ENCODE peak calls at places on chromosomes 12 and 14, in six cellular contexts. I, O, X, N, U and Y are unnamed samples.

GRCh38 chr12:124774054-124774461 is 89.6 kb downstream of the SCARB1 start:
- DNase-seq in I (no peak), O (no peak), X (no peak), N (no peak), U (no peak), Y (peak)

GRCh38 chr12:90366286-90366685 is 588.7 kb downstream of the CCER1 start:
- DNase-seq in I (no peak), O (no peak), X (no peak), N (no peak), U (no peak), Y (no peak)

GRCh38 chr14:21860172-21860571 is 186.6 kb upstream of the OR4E1 start:
- DNase-seq in I (no peak), O (peak), X (no peak), N (peak), U (no peak), Y (peak)

GRCh38 chr12:16833376-16833775 is 227.4 kb upstream of the LMO3 start:
- DNase-seq in I (no peak), O (no peak), X (no peak), N (no peak), U (no peak), Y (no peak)

GRCh38 chr14:96682401-96682800 is 114.8 kb upstream of the VRK1 start:
- DNase-seq in I (no peak), O (no peak), X (no peak), N (no peak), U (no peak), Y (no peak)

GRCh38 chr12:113322353-113322752 is 12.6 kb downstream of the SLC8B1 start:
- DNase-seq in I (no peak), O (no peak), X (no peak), N (no peak), U (no peak), Y (no peak)

GRCh38 chr12:116066381-116067230 is 210.9 kb downstream of the MED13L start:
- DNase-seq in I (no peak), O (peak), X (peak), N (peak), U (peak), Y (peak)

GRCh38 chr14:78790262-78790661 is 620.1 kb downstream of the NRXN3 start:
- DNase-seq in I (no peak), O (no peak), X (no peak), N (no peak), U (no peak), Y (no peak)

GRCh38 chr12:61993734-61994345 is 266.4 kb upstream of the USP15 start:
- DNase-seq in I (no peak), O (peak), X (no peak), N (peak), U (no peak), Y (no peak)

GRCh38 chr14:36627981-36628380 is 33.7 kb upstream of the PAX9 start:
- DNase-seq in I (no peak), O (no peak), X (no peak), N (no peak), U (no peak), Y (no peak)

GRCh38 chr14:104843442-104844305 is 21.4 kb upstream of the CEP170B start:
- DNase-seq in I (no peak), O (no peak), X (peak), N (no peak), U (no peak), Y (no peak)

GRCh38 chr12:63294327-63294632 is 143.3 kb upstream of the AVPR1A start:
- DNase-seq in I (no peak), O (no peak), X (peak), N (peak), U (no peak), Y (no peak)

GRCh38 chr12:69105101-69105613 is 134.2 kb upstream of the CPSF6 start:
- DNase-seq in I (no peak), O (no peak), X (no peak), N (no peak), U (no peak), Y (no peak)

GRCh38 chr14:36094963-36095362 is 81.6 kb downstream of the PTCSC3 start:
- DNase-seq in I (no peak), O (no peak), X (no peak), N (no peak), U (no peak), Y (no peak)

GRCh38 chr12:124736115-124737039 is 127.3 kb downstream of the SCARB1 start:
- DNase-seq in I (no peak), O (no peak), X (no peak), N (no peak), U (no peak), Y (no peak)

GRCh38 chr12:96197503-96198272 is 3.5 kb downstream of the ELK3 start:
- DNase-seq in I (no peak), O (no peak), X (no peak), N (peak), U (no peak), Y (no peak)

GRCh38 chr14:104143521-104144452 is 5.4 kb downstream of the KIF26A start:
- DNase-seq in I (no peak), O (no peak), X (peak), N (no peak), U (no peak), Y (no peak)

GRCh38 chr14:87430810-87431209 is 562.2 kb downstream of the GALC start:
- DNase-seq in I (no peak), O (no peak), X (no peak), N (no peak), U (no peak), Y (no peak)

GRCh38 chr14:70289138-70289537 is 70.3 kb downstream of the COX16 start:
- DNase-seq in I (no peak), O (no peak), X (no peak), N (no peak), U (no peak), Y (no peak)

GRCh38 chr12:12126551-12126950 is 55.8 kb downstream of the BCL2L14 start:
- DNase-seq in I (no peak), O (no peak), X (no peak), N (no peak), U (no peak), Y (no peak)

GRCh38 chr12:54082402-54082892 is 28.8 kb downstream of the HOXC4 start:
- DNase-seq in I (no peak), O (peak), X (peak), N (no peak), U (peak), Y (peak)

GRCh38 chr12:32270818-32271710 is 128.3 kb upstream of the FGD4 start:
- DNase-seq in I (no peak), O (no peak), X (peak), N (no peak), U (no peak), Y (no peak)

GRCh38 chr12:53785161-53785560 is 33.4 kb upstream of the CISTR start:
- DNase-seq in I (no peak), O (no peak), X (no peak), N (no peak), U (no peak), Y (no peak)

GRCh38 chr14:72476657-72477499 is 417.0 kb downstream of the DPF3 start:
- DNase-seq in I (no peak), O (no peak), X (no peak), N (peak), U (no peak), Y (peak)

GRCh38 chr12:24821691-24822090 is 127.2 kb downstream of the BCAT1 start:
- DNase-seq in I (no peak), O (no peak), X (no peak), N (no peak), U (no peak), Y (no peak)

GRCh38 chr14:105168979-105169507 is 467 bp upstream of the JAG2 start:
- DNase-seq in I (no peak), O (peak), X (peak), N (no peak), U (no peak), Y (peak)

GRCh38 chr12:92034858-92035401 is 110.7 kb downstream of the BTG1 start:
- DNase-seq in I (peak), O (no peak), X (peak), N (peak), U (peak), Y (peak)

GRCh38 chr12:26606911-26607310 is 226.1 kb downstream of the ITPR2 start:
- DNase-seq in I (no peak), O (no peak), X (no peak), N (no peak), U (no peak), Y (no peak)

GRCh38 chr14:52949711-52950409 is 990 bp downstream of the FERMT2 start:
- DNase-seq in I (peak), O (no peak), X (peak), N (no peak), U (no peak), Y (no peak)

GRCh38 chr12:2877047-2877958 is at the start of the genes FOXM1 and RHNO1:
- DNase-seq in I (peak), O (peak), X (peak), N (peak), U (peak), Y (peak)

GRCh38 chr12:29429999-29430698 is 49.2 kb upstream of the ERGIC2 start:
- DNase-seq in I (no peak), O (no peak), X (peak), N (no peak), U (peak), Y (no peak)

GRCh38 chr14:31060253-31060875 is 34.2 kb upstream of the STRN3 start:
- DNase-seq in I (no peak), O (no peak), X (no peak), N (no peak), U (no peak), Y (no peak)

DNA sequence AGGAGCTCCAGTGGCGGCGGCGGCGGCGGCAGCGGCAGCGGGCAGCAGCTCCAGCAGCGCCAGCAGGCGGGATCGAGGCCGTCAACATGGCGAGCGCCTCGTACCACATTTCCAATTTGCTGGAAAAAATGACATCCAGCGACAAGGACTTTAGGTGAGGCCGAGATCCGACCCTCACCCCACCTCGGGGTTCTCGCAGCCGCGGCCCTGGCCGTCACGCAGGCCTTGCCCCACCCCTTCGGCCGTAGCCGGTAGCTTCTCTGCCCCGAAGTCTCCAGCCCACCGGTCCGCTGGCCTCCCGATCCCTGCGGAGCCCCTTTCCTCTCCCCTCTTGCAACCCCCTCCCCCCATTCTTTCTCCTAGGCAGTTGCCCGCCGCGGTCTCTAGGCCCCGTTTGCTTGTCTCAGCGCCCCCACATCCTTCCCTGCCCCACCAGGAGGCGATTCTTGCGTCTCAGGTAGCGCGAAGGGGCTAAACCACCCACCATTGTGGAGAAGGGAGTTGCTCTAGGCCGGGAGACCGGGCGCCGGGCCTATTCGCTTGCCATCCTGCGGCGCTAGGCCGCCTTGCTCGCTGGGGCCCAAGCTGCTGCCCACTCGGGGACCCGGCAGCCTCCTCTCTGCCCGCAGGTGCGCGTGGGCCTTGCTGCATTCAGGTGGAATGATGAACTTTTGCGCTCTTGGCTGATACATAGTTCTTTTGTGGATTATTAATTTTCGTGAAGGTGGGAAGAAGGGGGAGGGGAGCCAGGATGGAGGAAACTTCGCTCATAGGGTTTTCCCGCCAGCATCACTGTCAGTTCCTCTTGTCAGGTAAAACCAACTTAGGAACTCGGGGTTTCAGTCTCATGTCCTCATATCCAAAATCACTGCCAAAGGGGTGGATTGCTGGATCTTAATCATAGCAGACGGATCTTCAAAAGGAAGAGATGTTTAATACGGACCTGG is 747 bp downstream of the CAND1 start:
- DNase-seq in I (peak), O (peak), X (peak), N (no peak), U (peak), Y (peak)
- TF ChIP-seq CTCF in I (no peak), O (no peak), X (peak), N (no peak), U (no peak), Y (no peak)

GRCh38 chr12:56129210-56129691 is 1.2 kb downstream of the ESYT1 start:
- DNase-seq in I (no peak), O (peak), X (peak), N (no peak), U (peak), Y (peak)
- TF ChIP-seq POLR2A in I (peak), O (peak), X (no peak), N (no peak), U (peak), Y (peak)

GRCh38 chr14:101736585-101736984 is 24.9 kb upstream of the PPP2R5C start:
- DNase-seq in I (no peak), O (no peak), X (no peak), N (no peak), U (no peak), Y (no peak)

GRCh38 chr14:101738921-101739320 is 22.6 kb upstream of the PPP2R5C start:
- DNase-seq in I (no peak), O (no peak), X (no peak), N (no peak), U (no peak), Y (no peak)

GRCh38 chr14:101736071-101736470 is 25.4 kb upstream of the PPP2R5C start:
- DNase-seq in I (no peak), O (no peak), X (no peak), N (no peak), U (no peak), Y (no peak)

GRCh38 chr14:101739446-101740141 is 21.9 kb upstream of the PPP2R5C start:
- DNase-seq in I (no peak), O (no peak), X (no peak), N (no peak), U (no peak), Y (no peak)

GRCh38 chr14:101737414-101738367 is 23.8 kb upstream of the PPP2R5C start:
- DNase-seq in I (no peak), O (no peak), X (no peak), N (no peak), U (no peak), Y (no peak)
- TF ChIP-seq CTCF in I (no peak), O (peak), X (no peak), N (peak), U (no peak), Y (peak)

GRCh38 chr12:28242888-28243633 is 52.8 kb downstream of the CCDC91 start:
- DNase-seq in I (no peak), O (peak), X (no peak), N (no peak), U (no peak), Y (no peak)
- TF ChIP-seq POLR2A in I (no peak), O (no peak), X (no peak), N (no peak), U (no peak), Y (no peak)

DNA sequence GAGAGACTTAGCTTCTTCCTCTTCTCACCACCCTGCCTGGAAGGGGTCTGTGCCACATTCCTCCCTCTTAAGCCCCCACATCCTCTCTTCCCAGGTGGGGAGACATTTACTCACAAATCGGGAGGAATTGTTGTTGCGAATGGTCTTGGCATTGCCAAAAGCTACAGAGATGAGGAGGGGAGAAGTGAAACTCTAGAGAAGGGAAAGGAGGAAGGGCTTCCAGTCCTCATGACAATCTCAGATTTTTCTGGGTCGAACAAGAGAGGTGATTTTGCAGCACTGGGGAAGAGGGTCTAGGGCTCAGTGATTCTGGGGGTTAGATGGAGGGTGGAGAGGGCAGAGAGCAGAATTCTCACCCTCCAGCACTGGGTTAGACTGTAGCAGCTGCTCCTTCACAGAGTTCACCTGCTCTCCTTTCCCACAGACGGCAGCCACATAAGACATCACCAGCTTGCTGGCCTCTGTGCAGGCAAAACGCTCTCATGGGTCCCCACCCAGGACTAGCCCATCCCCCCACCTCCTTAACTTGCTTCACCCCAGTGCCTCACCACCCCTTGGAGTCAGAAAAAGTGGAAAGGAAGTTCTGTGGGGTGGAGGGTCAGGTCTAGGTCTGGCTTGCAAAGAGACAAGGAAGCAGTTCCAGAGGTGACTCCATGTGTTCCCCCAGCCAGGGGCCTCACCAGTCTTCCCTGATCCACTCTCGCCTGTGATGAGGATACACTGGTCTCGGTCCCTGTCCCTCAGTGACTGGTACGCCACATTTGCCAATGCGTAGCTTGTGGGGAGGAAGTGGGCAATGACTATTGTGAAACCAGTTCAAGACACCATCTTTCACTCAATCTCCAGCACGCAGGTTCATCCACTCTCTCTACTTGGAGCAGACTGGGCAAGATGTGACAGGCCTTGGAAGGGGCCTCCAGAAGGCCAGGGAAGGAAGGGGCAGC is 2.7 kb downstream of the MYO1A start:
- DNase-seq in I (no peak), O (no peak), X (no peak), N (no peak), U (no peak), Y (no peak)
- TF ChIP-seq CTCF in I (no peak), O (no peak), X (no peak), N (no peak), U (no peak), Y (no peak)